ENCODE peak calls at places on chromosomes 16 and 17, in ten cellular contexts. Z, L, F, I, A, R, E, T, J and Y are unnamed samples.
A peak's percentile ranks its signal among the peaks of the same experiment; 100 is the strongest.

GRCh38 chr17:61303334-61304096 is 96.1 kb upstream of the TBX2 start:
- DNase-seq in Z (no peak), L (no peak), F (no peak), I (no peak), A (no peak), R (no peak), E (no peak), T (no peak), J (no peak), Y (no peak)

GRCh38 chr17:54426287-54426886 is 474.3 kb upstream of the TOM1L1 start:
- DNase-seq in Z (no peak), L (peak; percentile 69), F (no peak), I (no peak), A (peak; percentile 1), R (no peak), E (no peak), T (peak; percentile 3), J (no peak), Y (no peak)

GRCh38 chr16:19583665-19584300 is 28.3 kb downstream of the VPS35L start:
- DNase-seq in Z (peak; percentile 35), L (peak; percentile 71), F (peak; percentile 8), I (no peak), A (peak; percentile 30), R (no peak), E (no peak), T (peak; percentile 36), J (no peak), Y (no peak)

GRCh38 chr16:86809458-86809955 is 231.2 kb downstream of the FOXL1 start:
- DNase-seq in Z (no peak), L (no peak), F (no peak), I (no peak), A (peak; percentile 64), R (no peak), E (no peak), T (peak; percentile 80), J (no peak), Y (no peak)

GRCh38 chr17:9576521-9577401 is at the start of gene CFAP52:
- DNase-seq in Z (peak; percentile 48), L (peak; percentile 88), F (peak; percentile 72), I (peak; percentile 71), A (peak; percentile 84), R (peak; percentile 84), E (peak; percentile 69), T (peak; percentile 75), J (peak; percentile 45), Y (peak; percentile 69)

GRCh38 chr16:64445649-64446048 is 676.2 kb downstream of the CDH11 start:
- DNase-seq in Z (no peak), L (no peak), F (no peak), I (no peak), A (no peak), R (no peak), E (no peak), T (no peak), J (no peak), Y (no peak)

GRCh38 chr16:84053237-84053636 is 10.6 kb upstream of the SLC38A8 start:
- DNase-seq in Z (no peak), L (no peak), F (no peak), I (no peak), A (no peak), R (no peak), E (no peak), T (no peak), J (no peak), Y (no peak)

GRCh38 chr17:80859004-80859941 is 132.4 kb upstream of the CHMP6 start:
- DNase-seq in Z (no peak), L (peak; percentile 90), F (no peak), I (peak; percentile 69), A (no peak), R (peak; percentile 85), E (peak; percentile 66), T (peak; percentile 56), J (peak; percentile 28), Y (peak; percentile 79)

GRCh38 chr16:86734559-86735480 is 156.5 kb downstream of the FOXL1 start:
- DNase-seq in Z (no peak), L (no peak), F (no peak), I (no peak), A (no peak), R (no peak), E (no peak), T (no peak), J (no peak), Y (no peak)

GRCh38 chr17:70071127-70071526 is 3.9 kb upstream of the KCNJ16 start:
- DNase-seq in Z (no peak), L (no peak), F (no peak), I (no peak), A (no peak), R (no peak), E (no peak), T (no peak), J (no peak), Y (no peak)
- H3K27ac ChIP-seq in Z (no peak overlapping the region), L (no peak overlapping the region), F (no peak overlapping the region), I (no peak overlapping the region), A (no peak overlapping the region), R (peak overlapping the region; percentile 18), E (no peak overlapping the region), T (no peak overlapping the region), J (no peak overlapping the region), Y (no peak overlapping the region)

DNA sequence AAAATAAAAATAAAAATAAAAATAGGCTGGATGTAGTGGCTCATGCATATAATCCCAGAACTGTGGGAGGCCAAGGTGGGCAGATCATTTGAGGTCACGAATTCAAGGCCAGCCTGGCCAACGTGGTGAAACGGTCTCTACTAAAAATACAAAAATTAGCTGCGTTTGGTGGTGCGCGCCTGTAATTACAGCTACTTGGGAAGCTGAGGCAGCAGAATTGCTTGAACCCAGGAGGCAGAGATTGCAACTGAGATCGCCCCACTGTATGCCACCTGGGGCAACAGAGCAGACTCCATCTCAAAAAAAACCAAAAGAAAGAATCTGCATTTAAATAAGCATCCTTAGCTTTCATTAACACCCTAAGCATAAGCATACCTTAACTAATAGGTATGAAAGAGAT is 33.8 kb downstream of the YWHAE start:
- DNase-seq in Z (no peak), L (no peak), F (no peak), I (no peak), A (no peak), R (no peak), E (no peak), T (no peak), J (no peak), Y (no peak)
- H3K27ac ChIP-seq in Z (no peak overlapping the region), L (no peak overlapping the region), F (no peak overlapping the region), I (peak overlapping the region; percentile 33), A (no peak overlapping the region), R (no peak overlapping the region), E (no peak overlapping the region), T (peak overlapping the region; percentile 77), J (peak overlapping the region; percentile 30), Y (no peak overlapping the region)

GRCh38 chr16:8717892-8718400 is 43.5 kb downstream of the ABAT start:
- DNase-seq in Z (no peak), L (no peak), F (no peak), I (no peak), A (no peak), R (no peak), E (no peak), T (no peak), J (no peak), Y (no peak)

GRCh38 chr16:8720967-8721692 is 46.7 kb downstream of the ABAT start:
- DNase-seq in Z (no peak), L (no peak), F (no peak), I (no peak), A (no peak), R (no peak), E (no peak), T (no peak), J (no peak), Y (no peak)

GRCh38 chr16:8718753-8719386 is 44.5 kb downstream of the ABAT start:
- DNase-seq in Z (no peak), L (no peak), F (no peak), I (no peak), A (no peak), R (no peak), E (no peak), T (no peak), J (no peak), Y (no peak)

GRCh38 chr16:8721693-8722348 is 47.4 kb downstream of the ABAT start:
- DNase-seq in Z (no peak), L (no peak), F (no peak), I (no peak), A (no peak), R (no peak), E (no peak), T (no peak), J (no peak), Y (no peak)

DNA sequence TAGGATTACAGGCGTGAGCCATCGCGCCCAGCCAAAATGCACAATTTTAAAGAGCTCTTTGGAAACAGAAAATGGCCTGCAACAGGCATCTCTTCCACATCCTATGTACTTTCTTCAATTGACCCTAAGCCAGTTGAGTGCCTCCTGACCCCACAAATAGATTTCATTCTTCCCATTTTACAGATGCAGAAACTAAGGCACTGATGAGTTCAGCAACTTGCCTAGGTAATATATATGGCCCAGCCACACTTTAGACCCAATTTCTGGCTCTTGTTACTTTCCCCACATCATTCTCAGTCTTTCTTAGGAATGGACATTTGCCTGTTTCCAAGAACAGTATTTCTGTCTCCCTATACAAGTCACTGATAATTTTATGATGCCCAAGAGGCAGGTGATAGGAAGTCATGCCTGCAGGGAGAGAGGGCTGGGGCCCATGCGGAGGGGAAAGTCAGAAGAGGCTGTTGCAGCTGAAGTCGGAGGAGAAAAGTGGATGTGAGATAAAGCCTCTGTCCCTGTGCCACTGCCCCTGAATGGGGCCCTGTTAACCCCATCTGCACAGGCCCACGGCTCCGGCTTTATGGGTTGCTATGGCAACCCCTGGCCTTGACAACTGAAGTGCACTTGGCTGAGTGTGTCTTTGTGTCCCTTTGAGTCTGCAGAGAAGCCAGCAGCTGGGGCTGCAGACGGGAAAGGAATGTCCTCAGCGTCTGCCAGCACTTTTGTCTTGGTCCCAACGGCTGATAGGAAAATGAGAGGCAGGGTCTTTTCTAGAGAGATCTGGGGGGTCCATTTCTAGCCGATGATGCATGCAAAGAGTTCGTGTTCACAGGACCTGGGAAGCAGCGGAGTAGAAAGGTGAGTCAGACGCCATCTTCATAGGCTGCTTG is 45.9 kb downstream of the ABAT start:
- DNase-seq in Z (no peak), L (peak; percentile 23), F (no peak), I (no peak), A (no peak), R (no peak), E (no peak), T (no peak), J (no peak), Y (no peak)
- H3K27ac ChIP-seq in Z (no peak overlapping the region), L (no peak overlapping the region), F (no peak overlapping the region), I (no peak overlapping the region), A (no peak overlapping the region), R (no peak overlapping the region), E (no peak overlapping the region), T (no peak overlapping the region), J (no peak overlapping the region), Y (no peak overlapping the region)

DNA sequence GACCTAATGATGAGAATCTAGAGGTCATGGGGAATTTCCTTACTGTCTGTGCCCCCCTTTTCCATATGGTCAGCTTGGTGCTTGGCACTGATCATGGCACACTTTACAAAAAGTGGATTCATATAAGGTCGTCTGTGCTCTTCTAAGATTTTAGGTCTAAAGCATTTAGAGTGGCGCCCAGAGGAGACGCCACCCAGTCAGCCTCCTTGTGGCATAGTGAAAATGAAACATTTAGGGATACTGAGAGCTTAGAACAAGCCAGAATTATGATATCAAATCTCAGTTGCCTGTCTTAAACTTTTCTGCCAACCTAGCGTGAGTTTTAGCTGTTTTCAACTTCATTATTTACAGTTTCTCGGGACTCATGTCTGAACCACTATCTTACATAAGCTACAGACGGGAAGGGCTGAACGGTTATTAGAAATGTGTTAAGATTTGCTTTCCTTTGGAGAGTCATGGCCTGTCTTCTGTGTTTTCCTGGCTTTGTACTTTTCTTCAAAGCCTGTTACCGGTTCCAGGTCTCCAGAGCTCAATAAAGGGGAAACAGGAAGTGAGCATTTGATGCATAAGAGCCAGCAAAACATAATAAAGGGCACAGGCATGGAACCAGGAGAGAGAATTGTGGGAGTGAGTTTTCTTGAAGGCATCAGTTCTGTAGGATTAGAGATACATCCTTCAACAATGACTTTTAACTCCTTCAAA is 13.7 kb downstream of the ZNRF1 start:
- DNase-seq in Z (no peak), L (peak; percentile 61), F (no peak), I (no peak), A (no peak), R (no peak), E (no peak), T (no peak), J (no peak), Y (no peak)
- H3K27ac ChIP-seq in Z (peak overlapping the region; percentile 88), L (peak overlapping the region; percentile 85), F (no peak overlapping the region), I (peak overlapping the region; percentile 80), A (peak overlapping the region; percentile 49), R (peak overlapping the region; percentile 74), E (peak overlapping the region; percentile 60), T (peak overlapping the region; percentile 76), J (peak overlapping the region; percentile 67), Y (peak overlapping the region; percentile 69)